ENCODE peak calls at places on chromosomes 16 and 17, in ten cellular contexts. U is HL-60; A is left lung; H is fibroblast of lung; B is CD8-positive, alpha-beta T cell; Z is CD4-positive, alpha-beta memory T cell; S is ascending aorta; J is Panc1; O is adrenal gland; M is psoas muscle. R is an unnamed sample.
A peak's percentile ranks its signal among the peaks of the same experiment; 100 is the strongest.

GRCh38 chr17:7295230-7296180 is 1.1 kb upstream of the YBX2 start:
- DNase-seq in U (no peak), A (no peak), H (no peak), B (no peak), Z (no peak), S (no peak), J (no peak), O (no peak), M (no peak), R (no peak)

GRCh38 chr16:89455692-89456091 is 34.7 kb downstream of the ANKRD11 start:
- DNase-seq in U (no peak), A (no peak), H (peak; percentile 14), B (no peak), Z (no peak), S (no peak), J (no peak), O (no peak), M (no peak), R (no peak)

GRCh38 chr16:23071202-23072083 is 77.8 kb downstream of the USP31 start:
- DNase-seq in U (no peak), A (no peak), H (peak; percentile 76), B (no peak), Z (no peak), S (no peak), J (no peak), O (peak; percentile 38), M (peak; percentile 30), R (no peak)

GRCh38 chr17:78242024-78242742 is 10.8 kb downstream of the TMEM235 start:
- DNase-seq in U (no peak), A (no peak), H (peak; percentile 3), B (no peak), Z (no peak), S (no peak), J (no peak), O (no peak), M (no peak), R (no peak)

GRCh38 chr16:50066482-50067289 is 916 bp downstream of the HEATR3 start:
- DNase-seq in U (no peak), A (no peak), H (no peak), B (no peak), Z (no peak), S (no peak), J (no peak), O (no peak), M (no peak), R (no peak)

GRCh38 chr17:82862758-82863645 is 23.2 kb upstream of the ZNF750 start:
- DNase-seq in U (no peak), A (peak; percentile 29), H (no peak), B (no peak), Z (no peak), S (no peak), J (no peak), O (no peak), M (no peak), R (no peak)

GRCh38 chr17:301681-302299 is 50.8 kb downstream of the RPH3AL start:
- DNase-seq in U (no peak), A (no peak), H (no peak), B (no peak), Z (no peak), S (no peak), J (no peak), O (no peak), M (peak; percentile 61), R (no peak)

GRCh38 chr17:34370997-34371395 is 8.0 kb upstream of the CCL1 start:
- DNase-seq in U (no peak), A (no peak), H (no peak), B (no peak), Z (no peak), S (no peak), J (no peak), O (no peak), M (no peak), R (no peak)

GRCh38 chr17:75875182-75875939 is 3.0 kb downstream of the TRIM47 start:
- DNase-seq in U (no peak), A (peak; percentile 53), H (no peak), B (no peak), Z (no peak), S (no peak), J (no peak), O (peak; percentile 57), M (no peak), R (no peak)

GRCh38 chr16:4351880-4352279 is 759 bp upstream of the PAM16 start:
- DNase-seq in U (no peak), A (no peak), H (peak; percentile 63), B (no peak), Z (no peak), S (no peak), J (no peak), O (peak; percentile 69), M (no peak), R (no peak)
- H3K27ac ChIP-seq in U (no peak overlapping the region), A (peak overlapping the region; percentile 82), H (peak overlapping the region; percentile 32), B (no peak overlapping the region), Z (peak overlapping the region; percentile 79), S (no peak overlapping the region), J (peak overlapping the region; percentile 79), O (peak overlapping the region; percentile 93), M (no peak overlapping the region), R (no peak overlapping the region)

GRCh38 chr17:81822996-81823799 is 9.9 kb downstream of the MCRIP1 start:
- DNase-seq in U (no peak), A (no peak), H (no peak), B (no peak), Z (no peak), S (no peak), J (no peak), O (no peak), M (no peak), R (no peak)

GRCh38 chr17:81821147-81821546 is 11.9 kb downstream of the MCRIP1 start:
- DNase-seq in U (no peak), A (no peak), H (no peak), B (no peak), Z (no peak), S (no peak), J (no peak), O (peak; percentile 33), M (no peak), R (no peak)

GRCh38 chr17:81821603-81822311 is 11.3 kb downstream of the MCRIP1 start:
- DNase-seq in U (peak; percentile 61), A (peak; percentile 86), H (peak; percentile 14), B (no peak), Z (no peak), S (peak; percentile 27), J (no peak), O (peak; percentile 95), M (peak; percentile 86), R (no peak)

GRCh38 chr17:81823800-81824550 is 9.1 kb downstream of the MCRIP1 start:
- DNase-seq in U (no peak), A (no peak), H (no peak), B (no peak), Z (no peak), S (no peak), J (no peak), O (no peak), M (no peak), R (no peak)

GRCh38 chr17:81822312-81822637 is 10.8 kb downstream of the MCRIP1 start:
- DNase-seq in U (no peak), A (no peak), H (no peak), B (no peak), Z (no peak), S (no peak), J (no peak), O (no peak), M (no peak), R (no peak)
- H3K27ac ChIP-seq in U (no peak overlapping the region), A (peak overlapping the region; percentile 76), H (no peak overlapping the region), B (no peak overlapping the region), Z (no peak overlapping the region), S (peak overlapping the region; percentile 32), J (peak overlapping the region; percentile 61), O (peak overlapping the region; percentile 92), M (peak overlapping the region; percentile 89), R (no peak overlapping the region)

DNA sequence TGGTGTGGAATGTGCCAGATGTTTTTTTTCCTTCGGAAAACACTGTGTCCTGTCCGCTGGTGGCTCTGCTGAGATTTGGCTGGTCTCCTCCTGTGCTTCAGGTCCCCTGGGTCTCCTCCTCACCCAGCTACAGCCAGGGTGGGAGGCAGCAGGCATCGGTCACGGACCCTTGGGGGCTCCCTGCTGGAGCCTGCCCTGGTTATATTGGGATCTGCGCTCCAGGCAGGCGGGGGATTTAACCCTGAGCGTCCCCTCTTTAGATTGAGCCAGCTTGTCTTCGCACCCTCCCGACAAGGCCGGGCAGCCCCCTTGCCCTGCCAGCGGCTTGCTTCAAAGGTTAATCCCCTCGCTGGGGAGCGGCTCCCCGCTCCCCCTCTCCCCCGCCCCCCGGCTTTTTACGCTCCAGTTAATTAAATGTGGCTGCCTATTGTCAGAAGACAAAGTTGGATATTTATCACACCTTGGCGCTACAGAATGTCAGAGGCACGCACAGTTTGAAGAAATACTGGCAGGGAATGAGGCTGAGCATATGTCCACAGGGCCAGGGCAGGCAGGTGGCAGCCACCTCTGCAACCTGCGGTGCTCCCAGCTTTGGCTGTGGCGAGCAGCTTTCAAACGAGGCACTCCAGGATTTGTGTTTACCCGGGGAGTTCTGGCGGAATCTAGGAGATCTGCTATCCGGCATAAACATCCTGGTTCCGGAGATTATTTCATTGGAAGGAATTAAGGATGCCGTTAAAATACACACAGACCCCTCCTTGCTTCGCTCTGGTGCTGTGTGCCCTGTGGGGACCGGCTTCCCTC is 38.2 kb upstream of the GSE1 start:
- DNase-seq in U (no peak), A (no peak), H (no peak), B (no peak), Z (no peak), S (no peak), J (no peak), O (no peak), M (no peak), R (no peak)
- H3K27ac ChIP-seq in U (peak overlapping the region; percentile 99), A (peak overlapping the region; percentile 61), H (peak overlapping the region; percentile 53), B (no peak overlapping the region), Z (no peak overlapping the region), S (peak overlapping the region; percentile 91), J (peak overlapping the region; percentile 81), O (peak overlapping the region; percentile 84), M (peak overlapping the region; percentile 63), R (no peak overlapping the region)

GRCh38 chr17:50212121-50212843 is 10.9 kb upstream of the COL1A1 start:
- DNase-seq in U (no peak), A (no peak), H (peak; percentile 84), B (no peak), Z (no peak), S (no peak), J (no peak), O (no peak), M (no peak), R (no peak)
- H3K27ac ChIP-seq in U (no peak overlapping the region), A (no peak overlapping the region), H (peak overlapping the region; percentile 100), B (no peak overlapping the region), Z (no peak overlapping the region), S (peak overlapping the region; percentile 96), J (no peak overlapping the region), O (peak overlapping the region; percentile 95), M (no peak overlapping the region), R (no peak overlapping the region)

GRCh38 chr17:40063915-40064531 is 1.3 kb downstream of the THRA start:
- DNase-seq in U (no peak), A (peak; percentile 60), H (no peak), B (no peak), Z (no peak), S (no peak), J (no peak), O (peak; percentile 70), M (no peak), R (peak; percentile 43)
- H3K27ac ChIP-seq in U (peak overlapping the region; percentile 88), A (peak overlapping the region; percentile 94), H (peak overlapping the region; percentile 4), B (peak overlapping the region; percentile 49), Z (peak overlapping the region; percentile 70), S (peak overlapping the region; percentile 91), J (peak overlapping the region; percentile 41), O (peak overlapping the region; percentile 96), M (peak overlapping the region; percentile 94), R (peak overlapping the region; percentile 100)

GRCh38 chr16:2973605-2974318 is 4.6 kb downstream of the PAQR4 start:
- DNase-seq in U (no peak), A (no peak), H (no peak), B (no peak), Z (no peak), S (no peak), J (no peak), O (no peak), M (no peak), R (no peak)
- H3K27ac ChIP-seq in U (no peak overlapping the region), A (no peak overlapping the region), H (no peak overlapping the region), B (no peak overlapping the region), Z (no peak overlapping the region), S (no peak overlapping the region), J (peak overlapping the region; percentile 71), O (no peak overlapping the region), M (no peak overlapping the region), R (peak overlapping the region; percentile 53)

R was measured in substantia nigra.